ENCODE peak calls at places on chromosomes 5 and 9, in four cellular contexts. One of them, this sample, is unnamed.

GRCh38 chr5:144198386-144198785 is 27.7 kb downstream of the KCTD16 start:
- DNase-seq in COR-L47: no peak
- DNase-seq in GDM1: no peak
- DNase-seq in heart left ventricle: no peak
- DNase-seq in this sample: no peak

GRCh38 chr5:67880358-67880810 is 335.2 kb upstream of the PIK3R1 start:
- DNase-seq in GDM1: no peak
- DNase-seq in heart left ventricle: no peak
- DNase-seq in COR-L47: no peak
- DNase-seq in this sample: no peak

GRCh38 chr5:59218424-59219045 is 635.7 kb downstream of the RAB3C start:
- DNase-seq in GDM1: no peak
- DNase-seq in COR-L47: no peak
- DNase-seq in heart left ventricle: no peak
- DNase-seq in this sample: no peak

GRCh38 chr5:82416506-82416905 is 138.4 kb upstream of the RPS23 start:
- DNase-seq in GDM1: no peak
- DNase-seq in COR-L47: no peak
- DNase-seq in heart left ventricle: no peak
- DNase-seq in this sample: no peak

GRCh38 chr5:14914603-14915277 is 43.2 kb upstream of the ANKH start:
- DNase-seq in COR-L47: no peak
- DNase-seq in GDM1: no peak
- DNase-seq in heart left ventricle: no peak
- DNase-seq in this sample: no peak

GRCh38 chr9:132207839-132208615 is 46.2 kb downstream of the NTNG2 start:
- DNase-seq in GDM1: no peak
- DNase-seq in COR-L47: no peak
- DNase-seq in heart left ventricle: no peak
- DNase-seq in this sample: no peak

GRCh38 chr5:60675286-60675685 is 24.7 kb downstream of the DEPDC1B start:
- DNase-seq in heart left ventricle: no peak
- DNase-seq in GDM1: no peak
- DNase-seq in COR-L47: no peak
- DNase-seq in this sample: no peak

GRCh38 chr5:42015681-42016080 is 90.6 kb downstream of the FBXO4 start:
- DNase-seq in COR-L47: no peak
- DNase-seq in heart left ventricle: no peak
- DNase-seq in GDM1: no peak
- DNase-seq in this sample: no peak

GRCh38 chr5:98503582-98503981 is 269.9 kb upstream of the RGMB start:
- DNase-seq in COR-L47: no peak
- DNase-seq in heart left ventricle: no peak
- DNase-seq in GDM1: no peak
- DNase-seq in this sample: no peak

GRCh38 chr9:123954921-123955320 is 25.0 kb upstream of the DENND1A start:
- DNase-seq in heart left ventricle: no peak
- DNase-seq in COR-L47: no peak
- DNase-seq in GDM1: no peak
- DNase-seq in this sample: no peak

GRCh38 chr5:162657076-162657475 is 589.5 kb downstream of the GABRG2 start:
- DNase-seq in heart left ventricle: no peak
- DNase-seq in GDM1: no peak
- DNase-seq in COR-L47: no peak
- DNase-seq in this sample: no peak

GRCh38 chr9:109270971-109271900 is 49.6 kb downstream of the EPB41L4B start:
- DNase-seq in COR-L47: no peak
- DNase-seq in GDM1: no peak
- DNase-seq in heart left ventricle: no peak
- DNase-seq in this sample: no peak

This sample was measured in GOT3.